ENCODE peak calls at places on chromosomes 6 and 20, in four cellular contexts. J is tibial nerve, D is Peyer's patch, I is stomach. H is an unnamed sample. For H3K4me1, the result is how much of the 10 kb centered on the place peaks cover.

GRCh38 chr6:170068496-170068895 is 222.4 kb downstream of the DLL1 start:
- DNase-seq in J (no peak), I (no peak), D (no peak), H (no peak)

GRCh38 chr6:127567476-127567875 is 9.5 kb upstream of the C6orf58 start:
- DNase-seq in J (no peak), I (no peak), D (no peak), H (no peak)

GRCh38 chr6:135672256-135672655 is 174.7 kb upstream of the AHI1 start:
- DNase-seq in J (no peak), D (no peak), I (no peak), H (no peak)

GRCh38 chr6:10146723-10147451 is 268.0 kb downstream of the TFAP2A start:
- DNase-seq in J (no peak), I (no peak), D (no peak), H (no peak)

GRCh38 chr6:147287869-147288271 is 83.7 kb downstream of the STXBP5 start:
- DNase-seq in I (no peak), D (no peak), J (no peak), H (no peak)

GRCh38 chr6:158567152-158567551 is 7.3 kb downstream of the TMEM181 start:
- DNase-seq in I (no peak), D (no peak), J (no peak), H (no peak)

GRCh38 chr20:43751167-43752050 is 24.6 kb upstream of the GTSF1L start:
- DNase-seq in J (no peak), D (peak), I (no peak), H (no peak)

GRCh38 chr20:58637466-58638198 is 13.5 kb upstream of the STX16 start:
- DNase-seq in J (no peak), D (no peak), I (no peak), H (no peak)

GRCh38 chr20:15895126-15895525 is 678.1 kb downstream of the KIF16B start:
- DNase-seq in J (no peak), D (no peak), I (no peak), H (no peak)

GRCh38 chr6:27592481-27593199 is 119.7 kb upstream of the ZNF184 start:
- DNase-seq in J (no peak), D (no peak), I (no peak), H (no peak)

GRCh38 chr6:132551214-132551613 is 1.3 kb upstream of the TAAR8 start:
- DNase-seq in D (no peak), J (no peak), I (no peak), H (no peak)

GRCh38 chr6:2476376-2476775 is 231.0 kb upstream of the GMDS start:
- DNase-seq in I (no peak), D (no peak), J (no peak), H (no peak)

GRCh38 chr6:42029881-42030280 is 20.4 kb upstream of the TAF8 start:
- DNase-seq in I (no peak), J (no peak), D (no peak), H (no peak)

GRCh38 chr20:46056970-46057855 is 28.2 kb downstream of the SLC12A5 start:
- DNase-seq in D (no peak), I (no peak), J (peak), H (no peak)

GRCh38 chr20:64082126-64082638 is 2.0 kb downstream of the LKAAEAR1 start:
- DNase-seq in D (no peak), J (no peak), I (no peak), H (no peak)

GRCh38 chr6:107976267-107976783 is 18.3 kb upstream of the SEC63 start:
- DNase-seq in J (no peak), D (no peak), I (no peak), H (no peak)

GRCh38 chr6:139655783-139656705 is 281.6 kb upstream of the CITED2 start:
- DNase-seq in J (no peak), D (no peak), I (peak), H (no peak)

GRCh38 chr6:25660512-25660911 is 8.5 kb downstream of the SCGN start:
- DNase-seq in I (no peak), J (no peak), D (no peak), H (no peak)

GRCh38 chr6:112936476-112936875 is 589.3 kb downstream of the RFPL4B start:
- DNase-seq in J (no peak), I (no peak), D (no peak), H (no peak)

DNA sequence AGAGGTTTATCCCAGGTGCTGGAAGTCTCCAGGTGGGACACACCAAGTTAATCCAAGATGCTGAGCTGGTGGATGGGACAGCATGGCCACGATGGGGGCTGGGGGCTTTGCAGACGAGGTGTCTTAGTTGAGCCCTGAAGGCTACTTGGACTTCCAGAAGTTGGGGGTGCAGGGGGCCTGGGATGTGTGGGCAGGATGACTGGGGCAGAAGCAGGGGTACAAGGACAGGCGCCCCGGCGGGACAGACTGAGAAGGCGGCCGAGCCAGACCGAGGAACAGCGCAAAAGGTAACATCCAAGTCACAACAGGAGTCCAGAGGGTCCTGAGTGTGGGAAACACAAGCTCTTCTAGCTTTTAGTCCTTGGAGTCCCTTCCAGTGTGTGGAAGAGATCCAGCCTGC is 23.8 kb downstream of the RAMACL start:
- DNase-seq in I (no peak), D (no peak), J (no peak), H (no peak)
- H3K4me1 ChIP-seq in I (under half), D (under half), J (under half), H (half or more)

GRCh38 chr20:35665949-35666288 is 1.2 kb upstream of the CPNE1 start:
- DNase-seq in J (no peak), I (no peak), D (no peak), H (no peak)

GRCh38 chr20:35664544-35665206 is at the start of the genes CPNE1 and RBM12:
- DNase-seq in D (peak), J (peak), I (peak), H (peak)

GRCh38 chr20:35663516-35663812 is 1.2 kb downstream of the CPNE1 start:
- DNase-seq in D (no peak), J (no peak), I (no peak), H (no peak)

GRCh38 chr20:35662541-35662940 is 2.2 kb downstream of the CPNE1 start:
- DNase-seq in I (no peak), D (no peak), J (no peak), H (no peak)

DNA sequence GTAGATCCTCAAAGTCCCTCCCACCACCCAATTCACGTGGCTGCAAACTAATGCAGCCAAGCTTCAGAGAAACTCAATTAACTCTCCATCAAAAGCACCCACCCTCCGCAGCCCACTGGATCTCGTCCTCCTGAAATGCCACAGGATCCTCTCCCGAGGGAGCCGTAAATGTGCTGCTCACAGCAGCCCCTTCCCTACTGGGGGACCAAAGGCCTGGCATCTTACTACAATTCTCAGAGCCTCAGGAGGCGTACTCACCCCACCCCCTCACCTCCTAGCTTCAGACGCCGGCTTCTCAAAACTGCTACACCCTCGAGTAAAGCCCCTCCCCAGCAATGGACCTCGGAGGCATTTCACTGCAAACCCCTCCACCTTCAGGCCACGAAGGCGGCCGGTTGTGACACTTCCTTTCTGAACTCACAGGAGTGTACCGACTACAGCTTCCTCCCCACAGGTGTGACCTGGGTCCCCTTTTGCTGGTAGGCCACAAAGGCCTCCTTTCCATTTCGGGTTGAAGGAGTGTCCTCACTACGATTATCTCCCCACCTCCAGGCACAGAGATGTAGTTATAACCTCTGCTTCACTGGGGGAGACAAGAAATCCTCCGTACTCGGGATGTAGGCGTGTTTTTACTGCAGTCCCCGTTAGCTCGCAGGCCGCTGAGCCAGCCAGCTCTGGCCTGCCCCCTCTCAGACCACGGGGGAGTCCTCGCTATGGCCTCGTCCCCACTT is 722 bp downstream of the CPNE1 start:
- DNase-seq in J (no peak), I (peak), D (peak), H (no peak)
- TF ChIP-seq POLR2A in J (no peak), I (no peak), D (no peak), H (no peak)

GRCh38 chr6:56831334-56831733 is 123.6 kb upstream of the BEND6 start:
- DNase-seq in J (no peak), D (no peak), I (no peak), H (no peak)

GRCh38 chr6:56832225-56832624 is 122.7 kb upstream of the BEND6 start:
- DNase-seq in I (no peak), J (no peak), D (no peak), H (no peak)

GRCh38 chr6:56833127-56833791 is 121.6 kb upstream of the BEND6 start:
- DNase-seq in J (no peak), D (no peak), I (no peak), H (no peak)

GRCh38 chr6:56833873-56834272 is 121.0 kb upstream of the BEND6 start:
- DNase-seq in J (no peak), D (no peak), I (no peak), H (no peak)

DNA sequence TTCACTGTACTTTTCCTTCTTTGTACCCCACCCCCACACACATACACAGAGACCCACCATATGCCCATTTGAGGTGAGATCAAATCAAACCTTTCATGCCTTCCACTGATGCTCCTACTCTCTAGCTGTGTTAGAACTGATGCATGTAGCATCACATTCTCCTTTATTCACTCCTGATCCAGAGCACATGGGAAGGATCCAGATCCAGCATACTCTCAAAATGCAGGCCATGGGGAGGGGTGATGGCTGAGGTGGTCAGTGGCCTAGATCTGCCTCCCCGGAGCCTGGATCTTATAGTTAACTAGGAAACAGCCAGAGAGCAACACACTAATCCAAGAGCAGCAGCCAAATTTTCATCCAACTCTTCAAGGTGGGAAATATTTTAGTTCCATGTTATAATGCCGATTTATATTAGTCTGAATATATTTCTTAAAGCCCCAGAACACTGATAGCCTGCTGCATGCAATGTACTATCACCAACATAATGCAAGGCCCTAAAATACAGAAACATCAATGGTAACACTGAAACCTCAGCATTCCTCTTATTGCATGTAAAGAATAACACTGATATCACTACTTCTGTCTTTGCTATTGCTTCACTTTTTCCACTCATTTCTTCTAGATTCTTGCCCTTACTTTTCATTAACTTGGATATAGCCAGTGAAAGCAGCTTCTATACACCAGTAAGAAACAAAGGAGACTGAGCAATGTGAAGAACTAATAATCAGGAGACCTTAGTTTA is 126.8 kb upstream of the BEND6 start:
- DNase-seq in J (no peak), I (no peak), D (no peak), H (no peak)
- H3K27ac ChIP-seq in J (peak), I (no peak), D (no peak), H (no peak)

GRCh38 chr6:36825452-36825851 is 13.8 kb downstream of the CPNE5 start:
- DNase-seq in D (no peak), I (no peak), J (no peak), H (no peak)

GRCh38 chr6:36824262-36824661 is 15.0 kb downstream of the CPNE5 start:
- DNase-seq in I (no peak), D (no peak), J (no peak), H (no peak)

GRCh38 chr6:36821581-36822335 is 17.5 kb downstream of the CPNE5 start:
- DNase-seq in J (no peak), I (no peak), D (no peak), H (no peak)

GRCh38 chr6:36822506-36823269 is 16.6 kb downstream of the CPNE5 start:
- DNase-seq in I (no peak), D (no peak), J (no peak), H (no peak)

DNA sequence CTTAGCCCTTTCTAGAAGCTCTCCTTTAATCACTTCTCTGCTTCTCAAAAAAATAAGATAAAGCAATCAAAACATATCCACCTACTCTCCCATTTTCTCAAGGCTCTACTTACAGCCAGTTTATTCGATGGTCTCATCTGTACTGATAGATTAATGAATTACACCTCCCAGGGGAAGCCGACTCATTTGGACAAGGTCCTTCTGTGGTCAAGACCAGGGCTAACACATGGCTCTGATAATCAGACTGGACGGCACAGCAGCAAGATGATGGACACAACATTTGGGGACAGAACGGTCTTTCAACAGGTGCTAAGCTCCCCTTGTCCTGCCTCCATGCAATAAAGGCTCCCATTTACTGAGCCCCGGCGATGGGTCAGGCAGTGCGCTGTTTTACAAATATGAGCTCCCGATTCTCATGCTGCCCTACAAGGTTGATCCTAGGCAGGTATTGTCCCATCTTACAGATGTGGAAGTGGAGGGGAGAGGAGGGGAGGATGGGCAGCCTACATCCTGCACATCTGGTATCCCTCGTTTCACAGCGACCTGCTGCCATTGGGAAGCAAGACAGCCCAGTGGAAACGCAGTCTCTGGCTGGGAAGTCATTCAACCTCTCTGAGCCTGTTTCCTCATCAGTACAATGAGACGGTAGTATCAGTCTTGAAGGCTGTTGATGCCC is 15.7 kb downstream of the CPNE5 start:
- DNase-seq in D (no peak), J (no peak), I (no peak), H (no peak)
- H3K4me1 ChIP-seq in D (under half), J (under half), I (under half), H (under half)

DNA sequence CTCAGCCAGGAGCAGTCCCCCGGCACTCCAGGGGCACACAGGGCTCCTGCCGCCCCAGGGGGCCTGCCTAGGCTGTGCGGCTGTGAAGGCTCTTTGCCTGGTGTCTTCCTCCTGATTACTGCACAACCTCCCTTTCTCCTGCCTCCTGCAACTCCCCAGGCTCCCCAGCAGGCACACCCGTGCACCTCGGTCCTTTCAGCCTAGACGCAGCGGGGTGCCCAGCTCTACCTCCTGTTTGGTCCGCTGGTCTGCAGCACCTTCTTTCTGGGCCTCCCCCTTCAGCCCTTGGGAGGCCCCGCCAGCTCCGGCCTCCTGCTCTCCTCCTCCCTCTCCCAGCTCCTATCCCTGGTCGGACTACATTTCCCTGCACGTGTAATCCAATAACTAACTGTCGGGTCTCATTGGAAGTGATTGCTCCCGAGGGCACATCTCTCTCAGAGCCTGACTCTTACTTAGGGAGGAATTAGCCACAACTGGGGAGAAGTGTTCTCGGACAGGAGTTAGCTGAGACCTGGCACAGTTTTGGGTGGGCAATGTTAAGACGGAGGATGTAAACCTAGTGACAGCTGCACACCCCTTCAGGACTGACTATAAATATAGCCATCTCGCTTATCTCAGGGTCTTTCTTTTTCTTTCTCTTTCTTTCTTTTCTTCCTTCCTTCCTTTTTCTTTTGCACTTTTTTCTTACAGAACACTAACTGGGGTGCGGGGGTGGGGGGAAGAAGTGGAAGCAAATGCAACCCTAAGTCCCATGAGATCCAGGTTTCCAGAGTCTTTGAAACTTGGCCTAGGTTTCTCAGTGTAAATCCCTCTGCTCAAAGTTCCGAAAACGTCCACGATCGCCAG is 1.1 kb upstream of the FOXF2 start:
- DNase-seq in J (no peak), D (no peak), I (no peak), H (no peak)
- TF ChIP-seq POLR2A in J (no peak), D (no peak), I (no peak), H (no peak)

DNA sequence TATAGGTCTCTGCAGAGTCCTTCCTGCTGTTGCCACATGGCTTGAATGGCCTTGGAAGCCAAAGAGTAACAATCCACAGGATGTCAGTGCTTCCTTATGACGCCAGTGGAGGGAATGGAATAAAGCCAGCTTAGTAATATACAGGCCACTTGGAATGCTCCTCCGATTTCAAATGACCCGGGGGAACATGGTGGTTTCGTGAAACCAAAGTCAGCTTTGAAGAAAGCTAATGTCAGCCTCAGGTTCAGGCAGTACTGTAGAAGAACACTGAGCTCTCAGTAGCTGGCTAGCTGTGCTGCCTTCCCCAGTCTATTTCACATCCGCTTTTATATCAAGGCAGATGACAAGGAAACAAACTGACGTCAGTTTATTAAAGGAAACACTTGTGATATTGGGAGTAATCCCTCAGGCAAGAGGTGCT is 189.1 kb downstream of the DTNBP1 start:
- DNase-seq in D (no peak), J (no peak), I (no peak), H (no peak)
- H3K27ac ChIP-seq in D (peak), J (peak), I (peak), H (peak)

GRCh38 chr6:33768644-33769120 is 20.2 kb downstream of the LEMD2 start:
- DNase-seq in I (peak), J (peak), D (peak), H (no peak)
- H3K4me1 ChIP-seq in I (under half), J (half or more), D (under half), H (under half)

DNA sequence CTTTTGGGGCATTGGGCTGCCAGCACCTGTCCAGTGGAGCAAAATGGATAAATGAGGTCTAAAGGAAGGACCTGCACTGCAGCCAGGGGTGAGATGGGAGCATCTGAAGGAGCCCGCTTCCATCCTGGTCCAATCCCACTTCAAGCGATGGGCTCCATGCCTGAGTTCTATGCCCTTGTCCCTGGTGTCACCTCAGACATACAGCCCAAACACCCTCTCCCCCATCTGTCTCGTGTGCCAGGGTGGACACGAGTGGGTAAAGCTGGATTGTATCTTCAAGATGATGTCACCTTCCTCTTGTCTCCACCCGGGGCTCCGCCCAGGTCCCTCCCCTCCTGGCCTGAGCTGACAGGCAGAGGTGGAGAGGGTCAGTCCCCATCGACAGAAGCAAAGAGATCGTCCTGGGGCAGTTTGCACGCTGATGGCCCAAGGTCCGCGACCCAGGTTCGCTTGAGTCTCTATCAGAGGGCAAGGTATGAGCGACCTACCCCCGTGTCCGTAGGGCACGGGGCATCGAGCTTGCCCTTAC is 544 bp downstream of the SMIM29 start:
- DNase-seq in D (peak), I (peak), J (no peak), H (no peak)
- TF ChIP-seq POLR2A in D (no peak), I (no peak), J (no peak), H (no peak)